ENCODE peak calls at places on chromosomes 13 and 19, in seven cellular contexts. X is hepatic stellate cell; G is tibial nerve; C is activated T-cell treated with anti-CD3 and anti-CD28 coated beads, Interleukin-2, amount 50 U/mL, for 24 hours; F is iPS-NIHi11; D is neural progenitor cell; W is GM12865. U is an unnamed sample.
A peak's percentile ranks its signal among the peaks of the same experiment; 100 is the strongest.

GRCh38 chr13:48507024-48507423 is 25.9 kb downstream of the RCBTB2 start:
- DNase-seq in X (no peak), G (no peak), C (no peak), F (no peak), D (no peak), W (no peak), U (no peak)

GRCh38 chr19:1045247-1045603 is 5.3 kb downstream of the ABCA7 start:
- DNase-seq in X (peak; percentile 62), G (no peak), C (peak; percentile 71), F (peak; percentile 83), D (peak; percentile 60), W (peak; percentile 86), U (no peak)

GRCh38 chr13:82947121-82948077 is 934.9 kb downstream of the SLITRK1 start:
- DNase-seq in X (no peak), G (no peak), C (no peak), F (no peak), D (no peak), W (no peak), U (no peak)

GRCh38 chr13:98409281-98409680 is 167.6 kb downstream of the STK24 start:
- DNase-seq in X (no peak), G (no peak), C (no peak), F (no peak), D (no peak), W (no peak), U (no peak)

GRCh38 chr13:50244355-50244912 is 229.2 kb downstream of the KCNRG start:
- DNase-seq in X (no peak), G (no peak), C (no peak), F (no peak), D (no peak), W (peak; percentile 14), U (no peak)

GRCh38 chr13:49436890-49437289 is 7.0 kb downstream of the CAB39L start:
- DNase-seq in X (peak; percentile 17), G (peak; percentile 33), C (no peak), F (no peak), D (no peak), W (no peak), U (no peak)

GRCh38 chr13:110472904-110473563 is 88.5 kb downstream of the RAB20 start:
- DNase-seq in X (no peak), G (no peak), C (no peak), F (no peak), D (no peak), W (no peak), U (no peak)

GRCh38 chr19:18948075-18948975 is 7.3 kb upstream of the HOMER3 start:
- DNase-seq in X (no peak), G (no peak), C (no peak), F (no peak), D (no peak), W (no peak), U (no peak)

GRCh38 chr19:57248646-57249045 is 8.2 kb downstream of the ZNF805 start:
- DNase-seq in X (no peak), G (no peak), C (no peak), F (no peak), D (no peak), W (no peak), U (no peak)

GRCh38 chr13:62837895-62838294 is 1422.2 kb upstream of the PCDH20 start:
- DNase-seq in X (no peak), G (no peak), C (no peak), F (no peak), D (no peak), W (no peak), U (no peak)

GRCh38 chr19:8611890-8612806 is 1.6 kb upstream of the ADAMTS10 start:
- DNase-seq in X (peak; percentile 83), G (no peak), C (peak; percentile 34), F (no peak), D (no peak), W (no peak), U (no peak)

GRCh38 chr13:74009100-74009668 is 125.0 kb downstream of the KLF12 start:
- DNase-seq in X (no peak), G (no peak), C (no peak), F (no peak), D (no peak), W (no peak), U (no peak)